ENCODE peak calls at places on chromosomes 11 and 22, in nine cellular contexts. N, Z, U, O, E, C, K, W and Q are unnamed samples.

GRCh38 chr22:29270475-29271271 is 2.6 kb downstream of the EWSR1 start:
- DNase-seq in C (no peak), O (no peak), E (no peak), K (peak; percentile 68), Z (no peak), N (no peak), U (no peak), W (no peak), Q (no peak)

GRCh38 chr11:128380280-128380604 is 207.1 kb downstream of the ETS1 start:
- DNase-seq in E (no peak), N (no peak), K (no peak), C (no peak), W (no peak), O (no peak), U (no peak), Z (no peak), Q (no peak)

GRCh38 chr11:65718531-65718930 is 2.1 kb downstream of the RNASEH2C start:
- DNase-seq in Z (no peak), E (no peak), K (no peak), N (no peak), C (no peak), W (no peak), U (no peak), O (no peak), Q (no peak)

GRCh38 chr22:37498289-37498909 is 12.2 kb upstream of the MFNG start:
- DNase-seq in C (peak; percentile 69), N (no peak), K (no peak), W (peak; percentile 96), Z (no peak), O (no peak), E (peak; percentile 71), U (peak; percentile 83), Q (no peak)

GRCh38 chr11:20116825-20117224 is 43.5 kb downstream of the DBX1 start:
- DNase-seq in C (no peak), K (no peak), Z (no peak), O (no peak), W (no peak), U (no peak), N (no peak), E (no peak), Q (no peak)

GRCh38 chr22:32206774-32207758 is 2.2 kb upstream of the RFPL2 start:
- DNase-seq in Z (no peak), O (no peak), E (peak; percentile 68), N (peak; percentile 56), K (no peak), U (peak; percentile 35), C (peak; percentile 25), W (peak; percentile 86), Q (no peak)

GRCh38 chr11:102882389-102883024 is 7.7 kb upstream of the MMP12 start:
- DNase-seq in E (no peak), C (no peak), U (no peak), Z (no peak), K (peak; percentile 51), N (no peak), W (no peak), O (no peak), Q (no peak)

GRCh38 chr11:13868710-13869403 is 93.7 kb upstream of the SPON1 start:
- DNase-seq in K (no peak), U (no peak), C (no peak), N (peak; percentile 68), O (no peak), W (no peak), Z (peak; percentile 48), E (no peak), Q (no peak)

GRCh38 chr11:110098645-110099044 is 5.5 kb downstream of the ZC3H12C start:
- DNase-seq in Z (no peak), O (no peak), C (no peak), E (no peak), N (no peak), K (no peak), U (no peak), W (no peak), Q (no peak)

GRCh38 chr11:92969634-92970347 is at the start of gene MTNR1B:
- DNase-seq in C (peak; percentile 28), O (no peak), N (no peak), E (no peak), K (no peak), Z (no peak), U (no peak), W (no peak), Q (no peak)

GRCh38 chr11:17543574-17544180 is 539 bp downstream of the USH1C start:
- DNase-seq in W (peak; percentile 64), N (no peak), K (no peak), C (no peak), Z (no peak), O (no peak), U (no peak), E (no peak), Q (no peak)

GRCh38 chr22:30824096-30824495 is 129.4 kb downstream of the OSBP2 start:
- DNase-seq in U (no peak), N (no peak), O (no peak), C (no peak), K (no peak), W (no peak), Z (no peak), E (no peak), Q (no peak)

DNA sequence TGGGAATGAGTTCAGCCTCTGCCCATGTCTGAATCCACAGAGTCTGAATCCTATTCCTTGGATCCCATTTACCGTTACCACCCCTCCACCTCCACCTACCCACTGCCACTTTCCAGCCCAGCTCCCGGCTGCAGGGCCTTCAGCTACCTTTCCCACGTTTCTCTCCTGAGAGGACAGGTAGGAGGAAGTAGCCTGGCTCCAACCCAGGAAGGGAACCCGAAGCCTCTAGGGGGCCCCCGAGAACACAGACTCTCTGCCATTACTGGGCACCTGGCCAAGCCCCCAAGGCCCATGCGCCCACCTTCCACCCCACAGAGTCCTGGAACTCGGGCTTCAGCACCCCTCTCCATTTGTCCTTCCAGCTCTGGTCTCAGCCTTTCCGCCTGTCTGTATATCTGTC is 101.9 kb upstream of the LMO1 start:
- DNase-seq in E (peak; percentile 19), N (no peak), U (no peak), O (no peak), C (no peak), K (no peak), W (peak; percentile 79), Z (no peak), Q (no peak)
- TF ChIP-seq CTCF in E (no peak), N (peak; percentile 30), U (peak; percentile 11), O (no peak), C (no peak), K (peak; percentile 26), W (peak; percentile 55), Z (no peak), Q (no peak)

GRCh38 chr11:116723511-116723910 is 49.3 kb downstream of the BUD13 start:
- DNase-seq in E (no peak), N (no peak), C (no peak), U (no peak), W (no peak), O (no peak), Z (no peak), K (no peak), Q (no peak)

GRCh38 chr11:116719102-116719501 is 53.7 kb downstream of the BUD13 start:
- DNase-seq in W (no peak), U (no peak), N (no peak), C (no peak), K (no peak), Z (no peak), E (no peak), O (no peak), Q (no peak)

GRCh38 chr11:116720895-116721294 is 51.9 kb downstream of the BUD13 start:
- DNase-seq in Z (no peak), O (no peak), W (no peak), U (no peak), E (no peak), K (no peak), N (no peak), C (no peak), Q (no peak)

GRCh38 chr11:116724813-116725212 is 48.0 kb downstream of the BUD13 start:
- DNase-seq in C (no peak), Z (no peak), K (no peak), W (no peak), E (no peak), U (no peak), N (no peak), O (no peak), Q (no peak)

GRCh38 chr11:116721983-116722382 is 50.8 kb downstream of the BUD13 start:
- DNase-seq in N (no peak), U (no peak), C (no peak), K (no peak), E (no peak), Z (no peak), W (no peak), O (no peak), Q (no peak)
- TF ChIP-seq CTCF in N (no peak), U (no peak), C (no peak), K (no peak), E (no peak), Z (no peak), W (no peak), O (no peak), Q (no peak)

GRCh38 chr11:113334183-113334582 is 19.8 kb downstream of the TTC12 start:
- DNase-seq in U (no peak), Z (no peak), N (no peak), W (no peak), C (no peak), K (no peak), O (no peak), E (no peak), Q (no peak)

GRCh38 chr11:113332638-113333329 is 18.4 kb downstream of the TTC12 start:
- DNase-seq in W (no peak), Z (no peak), C (no peak), N (no peak), E (no peak), U (no peak), K (no peak), O (no peak), Q (no peak)

GRCh38 chr11:113341388-113342165 is 27.2 kb downstream of the TTC12 start:
- DNase-seq in K (no peak), N (no peak), Z (no peak), U (peak; percentile 68), W (no peak), O (no peak), E (no peak), C (no peak), Q (no peak)

GRCh38 chr11:113339909-113340569 is 25.7 kb downstream of the TTC12 start:
- DNase-seq in Z (no peak), C (no peak), E (no peak), K (no peak), O (no peak), W (no peak), N (no peak), U (peak; percentile 23), Q (no peak)

DNA sequence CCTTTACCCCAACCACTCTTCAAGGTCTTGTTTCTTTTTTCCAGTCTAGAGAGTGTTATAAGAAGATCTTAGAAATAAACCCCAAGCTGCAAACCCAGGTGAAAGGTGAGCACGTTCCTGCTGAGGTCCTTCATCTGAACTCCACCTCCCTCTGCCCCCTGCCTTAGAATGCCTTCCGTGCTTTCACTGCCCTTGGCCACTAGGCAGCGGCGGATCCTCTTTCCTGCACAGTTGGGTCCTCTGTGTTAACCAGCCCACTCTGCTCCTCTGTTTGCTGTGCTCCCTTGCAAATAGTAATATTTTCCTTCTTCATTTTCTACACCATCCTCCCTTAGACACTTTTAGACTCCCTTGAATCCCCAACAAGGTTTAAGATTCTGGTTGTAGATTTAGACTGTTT is 24.3 kb downstream of the TTC12 start:
- DNase-seq in E (no peak), C (peak; percentile 32), N (no peak), Z (no peak), O (no peak), K (no peak), U (peak; percentile 57), W (peak; percentile 79), Q (no peak)
- TF ChIP-seq CTCF in E (no peak), C (no peak), N (no peak), Z (no peak), O (no peak), K (no peak), U (peak; percentile 76), W (peak; percentile 68), Q (no peak)

GRCh38 chr11:57643802-57644201 is 5.9 kb downstream of the YPEL4 start:
- DNase-seq in O (no peak), E (no peak), C (no peak), K (no peak), U (no peak), N (no peak), W (no peak), Z (no peak), Q (no peak)
- TF ChIP-seq CTCF in O (no peak), E (no peak), C (peak; percentile 27), K (no peak), U (peak; percentile 14), N (peak; percentile 26), W (peak; percentile 19), Z (no peak), Q (no peak)